ENCODE peak calls at places on chromosome 11, in six cellular contexts. One of them, this sample, is unnamed.
A peak's percentile ranks its signal among the peaks of the same experiment; 100 is the strongest.

GRCh38 chr11:121829159-121829643 is 286.8 kb downstream of the BLID start:
- DNase-seq in IMR-90: peak; percentile 100
- DNase-seq in mesenchymal stem cell: peak; percentile 96
- DNase-seq in mesendoderm: no peak
- DNase-seq in H9: no peak
- DNase-seq in H1: no peak
- DNase-seq in this sample: no peak

GRCh38 chr11:108718466-108718865 is 53.6 kb downstream of the DDX10 start:
- DNase-seq in mesenchymal stem cell: peak; percentile 26
- DNase-seq in H9: no peak
- DNase-seq in H1: no peak
- DNase-seq in mesendoderm: no peak
- DNase-seq in IMR-90: no peak
- DNase-seq in this sample: no peak

GRCh38 chr11:118820412-118821357 is 29.7 kb upstream of the DDX6 start:
- DNase-seq in H9: peak; percentile 44
- DNase-seq in IMR-90: no peak
- DNase-seq in H1: peak; percentile 52
- DNase-seq in mesendoderm: peak; percentile 9
- DNase-seq in mesenchymal stem cell: no peak
- DNase-seq in this sample: no peak

GRCh38 chr11:66326261-66327111 is 9.6 kb upstream of the CD248 start:
- DNase-seq in mesendoderm: no peak
- DNase-seq in mesenchymal stem cell: peak; percentile 60
- DNase-seq in H1: peak; percentile 52
- DNase-seq in IMR-90: no peak
- DNase-seq in H9: no peak
- DNase-seq in this sample: no peak

GRCh38 chr11:134004406-134005197 is 47.8 kb upstream of the IGSF9B start:
- DNase-seq in mesendoderm: no peak
- DNase-seq in H9: no peak
- DNase-seq in IMR-90: no peak
- DNase-seq in mesenchymal stem cell: no peak
- DNase-seq in H1: no peak
- DNase-seq in this sample: no peak

GRCh38 chr11:1674879-1675235 is 22.1 kb upstream of the KRTAP5-6 start:
- DNase-seq in H9: no peak
- DNase-seq in IMR-90: no peak
- DNase-seq in mesenchymal stem cell: no peak
- DNase-seq in mesendoderm: no peak
- DNase-seq in H1: no peak
- DNase-seq in this sample: no peak

GRCh38 chr11:109858152-109858551 is 235.0 kb upstream of the ZC3H12C start:
- DNase-seq in IMR-90: no peak
- DNase-seq in H1: no peak
- DNase-seq in mesendoderm: peak; percentile 81
- DNase-seq in H9: no peak
- DNase-seq in mesenchymal stem cell: no peak
- DNase-seq in this sample: no peak

GRCh38 chr11:103737791-103738190 is 298.6 kb upstream of the DDI1 start:
- DNase-seq in mesenchymal stem cell: no peak
- DNase-seq in H9: no peak
- DNase-seq in IMR-90: no peak
- DNase-seq in H1: no peak
- DNase-seq in mesendoderm: peak; percentile 12
- DNase-seq in this sample: peak; percentile 15

GRCh38 chr11:65445604-65446445 is 23.2 kb downstream of the NEAT1 start:
- DNase-seq in IMR-90: peak; percentile 37
- DNase-seq in H9: no peak
- DNase-seq in mesenchymal stem cell: peak; percentile 89
- DNase-seq in mesendoderm: no peak
- DNase-seq in H1: no peak
- DNase-seq in this sample: no peak

GRCh38 chr11:74280494-74280893 is 30.9 kb downstream of the P4HA3 start:
- DNase-seq in mesendoderm: no peak
- DNase-seq in H9: no peak
- DNase-seq in IMR-90: no peak
- DNase-seq in mesenchymal stem cell: no peak
- DNase-seq in H1: no peak
- DNase-seq in this sample: no peak

GRCh38 chr11:43579919-43580276 is 100.6 kb upstream of the HSD17B12 start:
- DNase-seq in mesendoderm: peak; percentile 49
- DNase-seq in mesenchymal stem cell: no peak
- DNase-seq in IMR-90: no peak
- DNase-seq in H9: no peak
- DNase-seq in H1: peak; percentile 77
- DNase-seq in this sample: no peak

GRCh38 chr11:125933030-125933813 is 12.6 kb upstream of the VSIG10L2 start:
- DNase-seq in mesenchymal stem cell: no peak
- DNase-seq in IMR-90: no peak
- DNase-seq in H1: no peak
- DNase-seq in mesendoderm: no peak
- DNase-seq in H9: no peak
- DNase-seq in this sample: no peak

GRCh38 chr11:96579642-96580041 is 189.8 kb downstream of the JRKL start:
- DNase-seq in H1: no peak
- DNase-seq in mesendoderm: no peak
- DNase-seq in mesenchymal stem cell: no peak
- DNase-seq in IMR-90: no peak
- DNase-seq in H9: no peak
- DNase-seq in this sample: no peak

GRCh38 chr11:62543680-62544444 is 2.7 kb downstream of the AHNAK start:
- DNase-seq in mesendoderm: no peak
- DNase-seq in H9: no peak
- DNase-seq in mesenchymal stem cell: peak; percentile 23
- DNase-seq in IMR-90: no peak
- DNase-seq in H1: no peak
- DNase-seq in this sample: no peak
- H2AK5ac ChIP-seq in mesendoderm: peak overlapping the region; percentile 59
- H2AK5ac ChIP-seq in H9: no peak overlapping the region
- H2AK5ac ChIP-seq in mesenchymal stem cell: peak overlapping the region; percentile 53
- H2AK5ac ChIP-seq in IMR-90: peak overlapping the region; percentile 83
- H2AK5ac ChIP-seq in H1: no peak overlapping the region
- H2AK5ac ChIP-seq in this sample: peak overlapping the region; percentile 53

GRCh38 chr11:19675397-19675796 is 37.2 kb upstream of the NAV2 start:
- DNase-seq in mesenchymal stem cell: no peak
- DNase-seq in IMR-90: no peak
- DNase-seq in mesendoderm: no peak
- DNase-seq in H9: no peak
- DNase-seq in H1: no peak
- DNase-seq in this sample: no peak
- H3K27me3 ChIP-seq in mesenchymal stem cell: no peaks in the 10 kb centered on the region
- H3K27me3 ChIP-seq in IMR-90: no peaks in the 10 kb centered on the region
- H3K27me3 ChIP-seq in mesendoderm: no peaks in the 10 kb centered on the region
- H3K27me3 ChIP-seq in H9: no peaks in the 10 kb centered on the region
- H3K27me3 ChIP-seq in H1: no peaks in the 10 kb centered on the region
- H3K27me3 ChIP-seq in this sample: no peaks in the 10 kb centered on the region

GRCh38 chr11:71298016-71298550 is 45.7 kb upstream of the SHANK2 start:
- DNase-seq in mesendoderm: no peak
- DNase-seq in mesenchymal stem cell: no peak
- DNase-seq in IMR-90: no peak
- DNase-seq in H9: peak; percentile 16
- DNase-seq in H1: peak; percentile 10
- DNase-seq in this sample: no peak
- H2AK5ac ChIP-seq in mesendoderm: no peak overlapping the region
- H2AK5ac ChIP-seq in mesenchymal stem cell: peak overlapping the region; percentile 90
- H2AK5ac ChIP-seq in IMR-90: peak overlapping the region; percentile 97
- H2AK5ac ChIP-seq in H9: no peak overlapping the region
- H2AK5ac ChIP-seq in H1: no peak overlapping the region
- H2AK5ac ChIP-seq in this sample: no peak overlapping the region

DNA sequence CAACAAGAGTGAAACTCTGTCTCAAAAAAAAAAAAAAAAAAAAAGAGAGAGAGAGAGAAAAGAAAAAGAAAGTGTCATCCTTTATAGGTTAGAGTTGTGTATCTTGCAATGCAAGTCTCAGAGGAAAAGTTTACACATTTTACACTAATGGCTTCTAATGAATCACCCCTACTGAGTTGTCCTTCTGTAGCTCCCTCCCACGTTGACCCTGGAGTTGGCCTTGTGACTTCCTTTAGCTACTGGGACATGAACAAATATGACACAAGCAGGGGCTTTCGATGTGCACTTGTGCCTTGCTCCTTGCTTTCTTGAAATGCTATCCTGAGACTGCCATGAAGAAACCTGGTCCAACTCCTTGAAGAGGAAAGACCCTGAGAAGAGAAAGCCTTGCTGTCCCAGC is 2.4 kb upstream of the SMCO4 start:
- DNase-seq in H1: no peak
- DNase-seq in mesenchymal stem cell: peak; percentile 12
- DNase-seq in H9: no peak
- DNase-seq in mesendoderm: no peak
- DNase-seq in IMR-90: no peak
- DNase-seq in this sample: no peak
- H3K27me3 ChIP-seq in H1: no peaks in the 10 kb centered on the region
- H3K27me3 ChIP-seq in mesenchymal stem cell: peaks cover 19% of the 10 kb centered on the region
- H3K27me3 ChIP-seq in H9: no peaks in the 10 kb centered on the region
- H3K27me3 ChIP-seq in mesendoderm: no peaks in the 10 kb centered on the region
- H3K27me3 ChIP-seq in IMR-90: peaks cover 25% of the 10 kb centered on the region
- H3K27me3 ChIP-seq in this sample: no peaks in the 10 kb centered on the region

GRCh38 chr11:15883349-15883961 is 472.9 kb downstream of the SOX6 start:
- DNase-seq in H9: no peak
- DNase-seq in mesenchymal stem cell: no peak
- DNase-seq in mesendoderm: no peak
- DNase-seq in IMR-90: peak; percentile 11
- DNase-seq in H1: no peak
- DNase-seq in this sample: no peak

GRCh38 chr11:15884131-15884530 is 472.2 kb downstream of the SOX6 start:
- DNase-seq in H9: no peak
- DNase-seq in H1: no peak
- DNase-seq in mesenchymal stem cell: no peak
- DNase-seq in mesendoderm: no peak
- DNase-seq in IMR-90: no peak
- DNase-seq in this sample: no peak

GRCh38 chr11:15886866-15887265 is 469.5 kb downstream of the SOX6 start:
- DNase-seq in H9: no peak
- DNase-seq in H1: no peak
- DNase-seq in mesendoderm: no peak
- DNase-seq in mesenchymal stem cell: peak; percentile 65
- DNase-seq in IMR-90: peak; percentile 73
- DNase-seq in this sample: no peak

GRCh38 chr11:15884792-15885540 is 471.4 kb downstream of the SOX6 start:
- DNase-seq in mesenchymal stem cell: peak; percentile 76
- DNase-seq in H9: no peak
- DNase-seq in H1: no peak
- DNase-seq in mesendoderm: peak; percentile 54
- DNase-seq in IMR-90: no peak
- DNase-seq in this sample: no peak

GRCh38 chr11:15885913-15886698 is 470.2 kb downstream of the SOX6 start:
- DNase-seq in mesenchymal stem cell: no peak
- DNase-seq in IMR-90: no peak
- DNase-seq in H9: no peak
- DNase-seq in H1: no peak
- DNase-seq in mesendoderm: no peak
- DNase-seq in this sample: no peak
- H2AK5ac ChIP-seq in mesenchymal stem cell: no peak overlapping the region
- H2AK5ac ChIP-seq in IMR-90: peak overlapping the region; percentile 17
- H2AK5ac ChIP-seq in H9: no peak overlapping the region
- H2AK5ac ChIP-seq in H1: no peak overlapping the region
- H2AK5ac ChIP-seq in mesendoderm: no peak overlapping the region
- H2AK5ac ChIP-seq in this sample: peak overlapping the region; percentile 68

GRCh38 chr11:76212086-76213035 is 6.1 kb upstream of the WNT11 start:
- DNase-seq in H9: no peak
- DNase-seq in mesenchymal stem cell: no peak
- DNase-seq in H1: no peak
- DNase-seq in mesendoderm: no peak
- DNase-seq in IMR-90: no peak
- DNase-seq in this sample: no peak
- H3K27me3 ChIP-seq in H9: peaks cover 44% of the 10 kb centered on the region
- H3K27me3 ChIP-seq in mesenchymal stem cell: peaks cover 23% of the 10 kb centered on the region
- H3K27me3 ChIP-seq in H1: peaks cover 61% of the 10 kb centered on the region
- H3K27me3 ChIP-seq in mesendoderm: peaks cover 30% of the 10 kb centered on the region
- H3K27me3 ChIP-seq in IMR-90: peaks cover 54% of the 10 kb centered on the region
- H3K27me3 ChIP-seq in this sample: peaks cover 60% of the 10 kb centered on the region

DNA sequence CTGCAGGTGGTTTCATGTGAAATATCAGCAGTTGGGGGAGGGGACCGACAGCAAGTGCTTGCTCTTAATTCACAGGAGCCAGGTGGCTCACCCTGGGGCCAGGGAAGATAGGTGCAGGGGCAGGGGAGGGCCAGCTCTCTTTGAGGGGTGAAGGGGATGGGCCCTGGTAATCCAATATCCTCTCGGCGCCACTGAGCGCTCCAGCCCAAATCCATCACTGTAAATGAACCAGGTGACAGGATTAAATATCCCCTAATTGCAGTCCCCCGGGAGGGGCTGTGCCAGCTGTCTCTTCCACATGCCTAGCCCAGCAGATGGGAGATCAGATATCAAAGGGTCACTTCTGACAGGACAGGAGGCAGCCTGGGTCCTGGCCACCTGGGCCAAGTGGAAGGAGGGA is 531.8 kb upstream of the CADM1 start:
- DNase-seq in IMR-90: no peak
- DNase-seq in H1: no peak
- DNase-seq in mesendoderm: no peak
- DNase-seq in H9: no peak
- DNase-seq in mesenchymal stem cell: no peak
- DNase-seq in this sample: no peak
- H2AK5ac ChIP-seq in IMR-90: no peak overlapping the region
- H2AK5ac ChIP-seq in H1: no peak overlapping the region
- H2AK5ac ChIP-seq in mesendoderm: no peak overlapping the region
- H2AK5ac ChIP-seq in H9: no peak overlapping the region
- H2AK5ac ChIP-seq in mesenchymal stem cell: no peak overlapping the region
- H2AK5ac ChIP-seq in this sample: no peak overlapping the region

GRCh38 chr11:15602042-15602441 is 487.3 kb downstream of the INSC start:
- DNase-seq in H1: no peak
- DNase-seq in mesendoderm: no peak
- DNase-seq in IMR-90: no peak
- DNase-seq in mesenchymal stem cell: no peak
- DNase-seq in H9: no peak
- DNase-seq in this sample: no peak
- H3K27me3 ChIP-seq in H1: no peaks in the 10 kb centered on the region
- H3K27me3 ChIP-seq in mesendoderm: no peaks in the 10 kb centered on the region
- H3K27me3 ChIP-seq in IMR-90: peaks cover 15% of the 10 kb centered on the region
- H3K27me3 ChIP-seq in mesenchymal stem cell: no peaks in the 10 kb centered on the region
- H3K27me3 ChIP-seq in H9: no peaks in the 10 kb centered on the region
- H3K27me3 ChIP-seq in this sample: no peaks in the 10 kb centered on the region

GRCh38 chr11:78359921-78360320 is 57.7 kb downstream of the GAB2 start:
- DNase-seq in IMR-90: no peak
- DNase-seq in mesenchymal stem cell: no peak
- DNase-seq in mesendoderm: no peak
- DNase-seq in H1: no peak
- DNase-seq in H9: no peak
- DNase-seq in this sample: no peak
- H2AK5ac ChIP-seq in IMR-90: no peak overlapping the region
- H2AK5ac ChIP-seq in mesenchymal stem cell: no peak overlapping the region
- H2AK5ac ChIP-seq in mesendoderm: no peak overlapping the region
- H2AK5ac ChIP-seq in H1: no peak overlapping the region
- H2AK5ac ChIP-seq in H9: no peak overlapping the region
- H2AK5ac ChIP-seq in this sample: no peak overlapping the region

This sample was measured in neuronal stem cell.